ENCODE peak calls at places on chromosomes 5 and 9, in six cellular contexts. G, Q, T, E, V and F are unnamed samples.

GRCh38 chr9:7507026-7507425 is 292.6 kb downstream of the DMAC1 start:
- DNase-seq in E (no peak), V (no peak), T (no peak), Q (no peak), G (no peak), F (no peak)

GRCh38 chr5:132225165-132226032 is 2.3 kb downstream of the P4HA2 start:
- DNase-seq in T (peak), V (peak), E (peak), Q (no peak), G (peak), F (peak)

GRCh38 chr5:40570408-40571129 is 109.1 kb upstream of the PTGER4 start:
- DNase-seq in T (peak), Q (peak), V (peak), G (no peak), E (no peak), F (no peak)

GRCh38 chr5:132526290-132526973 is 16.9 kb downstream of the IL5 start:
- DNase-seq in T (peak), Q (peak), G (peak), E (no peak), V (peak), F (peak)

GRCh38 chr5:155983954-155984353 is 343.0 kb upstream of the SGCD start:
- DNase-seq in Q (no peak), V (peak), G (no peak), T (no peak), E (no peak), F (no peak)

GRCh38 chr9:129476821-129477611 is 143.9 kb downstream of the C9orf50 start:
- DNase-seq in T (peak), G (no peak), E (no peak), V (peak), Q (no peak), F (no peak)

GRCh38 chr5:170132642-170133448 is 27.1 kb downstream of the FOXI1 start:
- DNase-seq in E (no peak), G (no peak), Q (no peak), V (peak), T (peak), F (no peak)

GRCh38 chr9:79572891-79573696 is 1.3 kb downstream of the TLE4 start:
- DNase-seq in E (peak), V (no peak), G (peak), T (peak), Q (peak), F (peak)

GRCh38 chr5:87030699-87031098 is 237.0 kb upstream of the RASA1 start:
- DNase-seq in E (no peak), G (no peak), V (no peak), Q (no peak), T (no peak), F (no peak)

GRCh38 chr5:170278611-170279500 is 18.7 kb downstream of the LCP2 start:
- DNase-seq in T (no peak), V (no peak), E (peak), G (no peak), Q (peak), F (peak)

GRCh38 chr9:100372648-100373047 is 19.9 kb upstream of the TEX10 start:
- DNase-seq in E (no peak), Q (no peak), T (no peak), V (no peak), G (no peak), F (no peak)

GRCh38 chr5:165559645-165560044 is 2054.2 kb downstream of the MAT2B start:
- DNase-seq in Q (peak), E (no peak), G (no peak), T (no peak), V (no peak), F (no peak)

GRCh38 chr9:129557192-129558036 is 63.5 kb downstream of the C9orf50 start:
- DNase-seq in G (peak), T (peak), V (no peak), Q (no peak), E (no peak), F (no peak)

GRCh38 chr5:138032028-138032571 is 779 bp downstream of the FAM13B start:
- DNase-seq in E (peak), T (peak), Q (peak), V (peak), G (peak), F (peak)

GRCh38 chr5:138032572-138033274 is at the start of gene FAM13B:
- DNase-seq in Q (peak), V (peak), T (peak), E (peak), G (peak), F (peak)

GRCh38 chr5:138033275-138033808 is 463 bp upstream of the FAM13B start:
- DNase-seq in G (no peak), T (no peak), Q (no peak), V (no peak), E (no peak), F (no peak)

GRCh38 chr5:138035605-138036537 is 3.0 kb upstream of the FAM13B start:
- DNase-seq in V (peak), Q (peak), E (peak), G (peak), T (peak), F (peak)

DNA sequence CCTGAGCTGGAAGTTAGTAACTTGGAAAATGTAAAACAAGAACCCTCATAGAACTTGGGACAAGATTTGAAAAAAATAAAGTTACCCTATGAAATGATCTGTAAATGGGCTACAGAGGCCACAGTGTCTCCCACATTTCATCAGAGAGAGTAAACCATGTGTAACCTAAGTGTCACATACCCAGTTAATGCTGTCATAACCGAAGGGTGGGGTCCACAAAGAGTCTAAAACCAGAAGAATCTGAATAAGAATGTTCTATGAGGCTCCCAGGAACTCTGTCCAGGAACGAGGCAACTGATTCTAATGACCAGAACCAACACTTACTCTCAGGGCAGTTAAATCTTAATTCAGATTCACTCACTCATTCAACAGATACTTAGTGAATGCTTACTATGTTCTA is 1.0 kb upstream of the FAM13B start:
- DNase-seq in V (peak), G (no peak), T (peak), Q (no peak), E (no peak), F (no peak)
- H3K4me3 ChIP-seq in V (no peak), G (no peak), T (peak), Q (peak), E (peak), F (no peak)

GRCh38 chr5:161535762-161536161 is 10.8 kb downstream of the GABRB2 start:
- DNase-seq in T (no peak), G (no peak), E (no peak), V (no peak), Q (peak), F (no peak)
- TF ChIP-seq CTCF in T (no peak), G (no peak), E (no peak), V (no peak), Q (peak), F (no peak)

GRCh38 chr5:95725937-95726810 is 5.0 kb upstream of the RHOBTB3 start:
- DNase-seq in T (peak), Q (peak), E (no peak), G (no peak), V (peak), F (no peak)

GRCh38 chr5:95725071-95725820 is 5.9 kb upstream of the RHOBTB3 start:
- DNase-seq in Q (no peak), V (peak), T (peak), E (no peak), G (no peak), F (no peak)

GRCh38 chr5:95727764-95728191 is 3.4 kb upstream of the RHOBTB3 start:
- DNase-seq in V (peak), T (no peak), Q (peak), G (no peak), E (no peak), F (no peak)

GRCh38 chr5:95728494-95729114 is 2.5 kb upstream of the RHOBTB3 start:
- DNase-seq in G (no peak), T (no peak), V (peak), E (no peak), Q (peak), F (no peak)

DNA sequence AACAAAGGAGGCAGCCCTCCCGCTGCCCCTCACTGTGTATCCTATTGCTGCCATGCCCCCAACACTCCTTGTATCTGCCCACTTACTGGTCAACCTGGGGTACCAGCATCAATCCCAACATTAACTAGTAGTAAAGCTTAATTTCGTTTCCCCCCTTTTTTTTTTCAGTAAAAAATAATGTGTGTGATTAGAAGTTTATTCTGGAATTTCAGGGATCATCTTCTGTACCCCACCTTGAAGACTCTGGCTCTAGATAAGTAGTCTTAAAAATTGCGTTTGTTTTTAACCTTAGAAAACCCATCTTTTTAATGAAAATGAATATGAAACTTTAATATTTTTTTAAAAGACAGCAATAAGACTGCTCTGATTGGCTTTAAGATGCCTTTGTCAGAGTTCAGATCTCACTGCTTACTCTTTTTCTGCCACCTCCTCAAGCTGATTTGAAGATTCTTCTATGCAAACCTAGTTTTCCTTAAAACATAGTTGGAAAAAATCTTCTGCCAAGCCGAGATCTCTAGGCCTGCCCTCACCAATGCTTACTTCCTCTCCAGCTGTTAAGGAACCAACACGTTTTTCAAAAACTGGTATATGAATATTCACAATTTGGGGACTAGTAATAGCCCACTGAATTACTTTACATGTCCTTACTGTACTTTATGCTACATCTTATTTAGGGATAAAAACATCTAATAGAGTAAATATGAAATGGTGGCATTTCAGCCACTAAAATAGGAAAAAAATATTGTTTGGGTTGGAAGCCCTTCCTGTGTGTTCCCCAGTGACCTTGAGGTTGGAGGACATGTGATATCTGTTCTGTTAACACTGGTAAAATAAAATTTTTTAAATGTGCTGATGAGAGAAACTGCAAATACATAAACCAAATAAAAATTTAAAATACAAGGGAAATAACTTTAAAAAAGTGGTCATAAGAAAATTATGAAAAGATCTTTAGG is 4.0 kb upstream of the RHOBTB3 start:
- DNase-seq in Q (no peak), T (no peak), V (no peak), G (no peak), E (no peak), F (no peak)
- H3K4me3 ChIP-seq in Q (peak), T (peak), V (no peak), G (no peak), E (no peak), F (no peak)

DNA sequence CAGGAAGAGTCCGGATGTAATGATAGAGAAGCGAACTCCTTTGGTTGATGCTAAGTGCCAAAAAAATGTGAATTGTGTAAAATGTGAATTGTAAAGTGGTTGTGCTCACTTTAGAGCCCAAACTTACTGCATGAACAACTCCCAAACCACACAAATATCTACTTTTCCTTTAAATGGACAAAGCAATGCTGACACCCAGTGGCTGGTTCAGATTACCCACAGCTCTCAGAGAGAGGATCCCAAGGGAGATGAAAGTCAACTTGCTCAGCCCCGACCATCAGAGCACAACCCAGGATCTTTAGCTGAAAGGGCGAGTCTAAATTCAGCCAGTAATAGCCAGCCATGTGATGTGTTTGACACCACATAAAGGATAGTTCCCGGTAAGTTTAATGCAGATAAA is 133.7 kb downstream of the NMUR2 start:
- DNase-seq in V (peak), Q (peak), G (no peak), E (no peak), T (no peak), F (no peak)
- TF ChIP-seq CTCF in V (no peak), Q (peak), G (no peak), E (peak), T (no peak), F (no peak)

GRCh38 chr5:13108281-13108680 is 836.2 kb downstream of the DNAH5 start:
- DNase-seq in E (no peak), G (no peak), T (no peak), V (no peak), Q (no peak), F (no peak)
- H3K4me3 ChIP-seq in E (no peak), G (no peak), T (no peak), V (no peak), Q (no peak), F (no peak)